ENCODE peak calls at places on chromosomes 2 and 18, in eight cellular contexts. J is colonic mucosa, E is heart left ventricle, L is esophagus muscularis mucosa, A is right cardiac atrium, U is prostate gland, Z is OCI-LY7, G is left ventricle myocardium inferior. W is an unnamed sample.

GRCh38 chr2:176392125-176392704 is 123.0 kb downstream of the MTX2 start:
- DNase-seq in J (no peak), E (no peak), L (no peak), A (no peak), U (peak; percentile 27), Z (no peak), G (no peak), W (no peak)

GRCh38 chr2:170176212-170176611 is 1.7 kb upstream of the MYO3B start:
- DNase-seq in J (no peak), E (no peak), L (no peak), A (no peak), U (no peak), Z (no peak), G (no peak), W (no peak)

GRCh38 chr2:10772201-10772867 is 40.3 kb downstream of the PDIA6 start:
- DNase-seq in J (no peak), E (no peak), L (no peak), A (no peak), U (no peak), Z (no peak), G (no peak), W (no peak)

GRCh38 chr18:79371536-79372210 is 24.1 kb upstream of the NFATC1 start:
- DNase-seq in J (no peak), E (no peak), L (no peak), A (no peak), U (no peak), Z (no peak), G (no peak), W (no peak)

GRCh38 chr2:47888581-47889280 is 17.6 kb downstream of the FBXO11 start:
- DNase-seq in J (no peak), E (no peak), L (no peak), A (no peak), U (no peak), Z (no peak), G (no peak), W (no peak)

GRCh38 chr2:154375625-154376020 is 322.9 kb upstream of the KCNJ3 start:
- DNase-seq in J (no peak), E (no peak), L (no peak), A (no peak), U (no peak), Z (peak; percentile 34), G (no peak), W (peak; percentile 5)

GRCh38 chr18:38545071-38545470 is 979.5 kb upstream of the CELF4 start:
- DNase-seq in J (no peak), E (no peak), L (no peak), A (no peak), U (peak; percentile 8), Z (no peak), G (no peak), W (peak; percentile 29)

GRCh38 chr2:226963528-226963927 is 127.7 kb downstream of the RHBDD1 start:
- DNase-seq in J (no peak), E (no peak), L (no peak), A (no peak), U (no peak), Z (no peak), G (no peak), W (no peak)

GRCh38 chr2:11357428-11357972 is 13.1 kb upstream of the ROCK2 start:
- DNase-seq in J (no peak), E (no peak), L (no peak), A (no peak), U (no peak), Z (no peak), G (no peak), W (no peak)

GRCh38 chr2:33660416-33661118 is 61.5 kb upstream of the FAM98A start:
- DNase-seq in J (no peak), E (no peak), L (no peak), A (no peak), U (no peak), Z (no peak), G (no peak), W (no peak)

GRCh38 chr2:180314086-180314485 is 307.0 kb upstream of the CWC22 start:
- DNase-seq in J (no peak), E (no peak), L (no peak), A (no peak), U (no peak), Z (no peak), G (no peak), W (no peak)

GRCh38 chr2:197309369-197310231 is 980 bp downstream of the ANKRD44 start:
- DNase-seq in J (peak; percentile 41), E (peak; percentile 74), L (no peak), A (peak; percentile 63), U (peak; percentile 9), Z (peak; percentile 63), G (peak; percentile 20), W (no peak)

GRCh38 chr18:5944448-5944847 is 49.1 kb upstream of the TMEM200C start:
- DNase-seq in J (no peak), E (no peak), L (no peak), A (no peak), U (no peak), Z (no peak), G (no peak), W (no peak)

GRCh38 chr2:147100406-147101035 is 744.3 kb upstream of the ACVR2A start:
- DNase-seq in J (no peak), E (no peak), L (no peak), A (no peak), U (no peak), Z (no peak), G (no peak), W (no peak)

DNA sequence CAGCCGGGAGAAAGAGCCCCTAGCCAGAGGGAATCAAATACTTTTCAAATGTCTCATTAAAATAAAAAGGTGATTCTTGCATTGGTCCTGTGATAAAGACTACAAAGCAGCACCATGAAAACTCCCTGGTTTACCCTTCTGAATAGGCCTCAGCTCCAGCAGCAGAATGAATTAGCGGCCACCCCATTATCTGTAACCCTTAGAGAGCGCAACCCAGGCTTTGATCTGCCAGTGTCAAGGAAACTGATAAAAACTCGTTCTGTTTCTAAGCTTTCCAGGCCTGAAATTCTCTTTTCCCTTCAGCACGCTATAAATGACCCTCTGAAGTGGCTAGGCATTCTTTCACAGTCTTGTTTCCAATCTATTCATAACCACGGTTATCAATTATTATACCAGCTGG is 259.1 kb downstream of the CYRIA start:
- DNase-seq in J (no peak), E (no peak), L (no peak), A (no peak), U (no peak), Z (no peak), G (no peak), W (no peak)
- H3K27ac ChIP-seq in J (no peak overlapping the region), E (peak overlapping the region; percentile 76), L (no peak overlapping the region), A (peak overlapping the region; percentile 72), U (no peak overlapping the region), Z (no peak overlapping the region), G (peak overlapping the region; percentile 69), W (no peak overlapping the region)

DNA sequence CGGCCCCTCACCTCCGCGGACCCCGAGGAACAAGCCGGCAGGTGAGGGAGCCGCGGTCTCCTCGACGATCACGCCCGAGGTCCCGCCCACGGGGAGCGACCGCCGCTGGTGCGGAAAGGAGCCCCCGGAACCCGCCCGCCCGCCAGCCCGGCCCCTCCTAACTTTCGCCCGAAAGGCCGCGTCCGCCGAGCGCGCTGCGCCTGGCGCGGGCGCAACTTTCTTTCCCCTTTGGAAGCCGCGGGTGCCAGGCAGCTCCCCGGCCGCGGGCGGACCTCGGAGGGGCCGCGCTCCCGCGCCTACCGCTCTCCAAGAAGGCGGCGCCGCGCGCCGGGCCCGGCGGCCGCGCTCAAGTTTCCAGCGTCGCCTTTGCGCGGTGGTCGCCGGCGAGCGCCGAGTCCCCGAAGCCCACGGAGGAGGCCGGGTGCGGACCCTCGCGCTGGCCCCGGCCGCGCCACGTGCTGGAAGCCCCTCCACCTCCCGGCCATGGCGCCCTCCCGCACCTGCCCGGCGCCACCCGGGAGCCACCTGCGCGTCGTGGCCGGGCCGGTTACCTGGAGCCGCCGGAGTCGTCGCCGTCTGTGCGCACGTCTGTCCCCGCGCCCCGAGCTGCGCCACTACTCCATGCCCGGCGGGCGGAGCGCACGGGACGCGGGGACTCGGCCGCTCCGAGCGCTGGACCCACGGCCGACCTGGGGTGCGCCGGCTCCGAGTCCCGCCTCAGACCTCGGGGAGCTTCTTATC is at the start of gene ALKAL2:
- DNase-seq in J (no peak), E (no peak), L (no peak), A (peak; percentile 48), U (no peak), Z (no peak), G (no peak), W (no peak)
- H3K27ac ChIP-seq in J (no peak within 1 kb of the TSS), E (no peak within 1 kb of the TSS), L (no peak within 1 kb of the TSS), A (no peak within 1 kb of the TSS), U (no peak within 1 kb of the TSS), Z (no peak within 1 kb of the TSS), G (no peak within 1 kb of the TSS), W (no peak within 1 kb of the TSS)

GRCh38 chr2:241859436-241860183 is 916 bp upstream of the PDCD1 start:
- DNase-seq in J (peak; percentile 58), E (peak; percentile 79), L (no peak), A (peak; percentile 89), U (no peak), Z (no peak), G (peak; percentile 68), W (no peak)
- H3K27ac ChIP-seq in J (peak overlapping the region; percentile 19), E (peak overlapping the region; percentile 91), L (peak overlapping the region; percentile 86), A (peak overlapping the region; percentile 94), U (peak overlapping the region; percentile 65), Z (no peak overlapping the region), G (peak overlapping the region; percentile 88), W (no peak overlapping the region)

GRCh38 chr2:24870440-24870839 is 49.6 kb downstream of the ADCY3 start:
- DNase-seq in J (no peak), E (no peak), L (no peak), A (no peak), U (no peak), Z (no peak), G (no peak), W (no peak)

GRCh38 chr2:24873619-24874018 is 46.4 kb downstream of the ADCY3 start:
- DNase-seq in J (no peak), E (no peak), L (no peak), A (peak; percentile 83), U (no peak), Z (no peak), G (no peak), W (no peak)

GRCh38 chr2:24872344-24873115 is 47.5 kb downstream of the ADCY3 start:
- DNase-seq in J (no peak), E (no peak), L (no peak), A (no peak), U (no peak), Z (no peak), G (no peak), W (no peak)

GRCh38 chr2:24871852-24872323 is 48.1 kb downstream of the ADCY3 start:
- DNase-seq in J (no peak), E (no peak), L (no peak), A (no peak), U (no peak), Z (no peak), G (peak; percentile 38), W (no peak)

DNA sequence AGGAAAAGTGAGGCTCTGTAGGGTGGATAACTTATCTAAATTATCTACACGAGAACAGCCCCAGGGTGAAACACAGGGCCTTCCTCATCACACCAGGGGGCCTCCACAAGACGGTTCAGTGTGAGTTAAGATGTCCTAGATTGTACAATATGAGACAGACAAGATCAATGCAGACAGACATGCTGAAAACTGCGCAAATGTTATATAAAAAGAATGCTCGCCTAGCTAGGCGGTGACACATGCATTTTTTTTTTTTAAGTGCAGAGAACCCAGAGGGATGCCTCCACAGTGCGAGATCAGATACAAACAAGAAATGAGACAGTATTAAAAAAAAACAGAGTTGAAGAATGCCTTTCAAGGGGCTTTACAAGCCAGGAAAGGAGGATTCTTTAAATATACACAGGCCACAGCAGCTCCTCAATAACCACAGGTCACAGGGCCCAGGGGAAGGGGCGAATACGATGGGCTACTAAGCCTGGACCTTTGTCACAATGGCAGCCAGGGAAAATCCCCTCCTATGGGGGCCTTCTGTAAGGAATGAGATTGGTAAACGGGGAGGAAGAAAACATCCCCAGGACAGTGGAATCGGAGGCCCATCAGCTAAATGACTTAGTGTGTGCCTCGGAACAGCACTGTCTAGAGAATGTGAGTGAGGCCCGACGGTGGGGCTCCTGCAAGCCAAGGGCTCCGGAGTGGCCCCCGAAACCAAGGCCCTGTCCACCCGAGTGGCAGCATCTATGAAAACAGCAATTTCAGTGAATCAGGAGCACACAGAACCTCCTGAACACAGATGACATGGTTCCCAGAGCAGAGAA is 48.9 kb downstream of the ADCY3 start:
- DNase-seq in J (no peak), E (no peak), L (no peak), A (no peak), U (no peak), Z (no peak), G (no peak), W (no peak)
- H3K27ac ChIP-seq in J (no peak overlapping the region), E (peak overlapping the region; percentile 64), L (no peak overlapping the region), A (peak overlapping the region; percentile 16), U (peak overlapping the region; percentile 61), Z (no peak overlapping the region), G (peak overlapping the region; percentile 75), W (no peak overlapping the region)